ENCODE peak calls at places on chromosomes 11 and 22, in five cellular contexts. V is neuronal stem cell, O is H9, T is mesenchymal stem cell, S is H1. P is an unnamed sample.

GRCh38 chr11:118170892-118171273 is 5.6 kb downstream of the SCN2B start:
- DNase-seq in V (no peak), O (no peak), T (no peak), S (no peak), P (no peak)

GRCh38 chr11:105368711-105369110 is 229.1 kb upstream of the CARD18 start:
- DNase-seq in V (no peak), O (no peak), T (no peak), S (no peak), P (no peak)

GRCh38 chr11:38460901-38461300 is 1862.9 kb upstream of the RAG2 start:
- DNase-seq in V (no peak), O (no peak), T (peak; percentile 44), S (no peak), P (no peak)

GRCh38 chr11:560305-561147 is at the start of the genes LMNTD2 and RASSF7:
- DNase-seq in V (peak; percentile 91), O (peak; percentile 93), T (peak; percentile 82), S (peak; percentile 73), P (peak; percentile 93)

GRCh38 chr11:72932132-72932570 is 117.9 kb downstream of the ATG16L2 start:
- DNase-seq in V (no peak), O (no peak), T (no peak), S (no peak), P (peak; percentile 28)

GRCh38 chr11:120815260-120816100 is 208.4 kb upstream of the TBCEL start:
- DNase-seq in V (no peak), O (peak; percentile 44), T (no peak), S (no peak), P (peak; percentile 32)

GRCh38 chr11:57299150-57299737 is 25.5 kb downstream of the TNKS1BP1 start:
- DNase-seq in V (no peak), O (no peak), T (no peak), S (no peak), P (no peak)

GRCh38 chr11:72823105-72823804 is 9.0 kb downstream of the ATG16L2 start:
- DNase-seq in V (no peak), O (no peak), T (no peak), S (no peak), P (no peak)

GRCh38 chr11:57349491-57350274 is 11.5 kb downstream of the P2RX3 start:
- DNase-seq in V (peak; percentile 76), O (peak; percentile 86), T (peak; percentile 48), S (no peak), P (peak; percentile 71)

GRCh38 chr22:30829901-30830550 is 135.4 kb downstream of the OSBP2 start:
- DNase-seq in V (no peak), O (no peak), T (no peak), S (no peak), P (peak; percentile 68)

GRCh38 chr11:120805960-120806555 is 217.8 kb upstream of the TBCEL start:
- DNase-seq in V (no peak), O (no peak), T (no peak), S (no peak), P (no peak)

GRCh38 chr11:13140028-13140870 is 131.1 kb downstream of the RASSF10 start:
- DNase-seq in V (no peak), O (no peak), T (peak; percentile 65), S (no peak), P (no peak)

GRCh38 chr11:27698872-27699241 is 1.4 kb downstream of the BDNF start:
- DNase-seq in V (peak; percentile 92), O (peak; percentile 95), T (peak; percentile 95), S (peak; percentile 83), P (peak; percentile 70)

GRCh38 chr11:34614334-34615113 is 6.4 kb upstream of the EHF start:
- DNase-seq in V (no peak), O (no peak), T (peak; percentile 28), S (no peak), P (no peak)

GRCh38 chr22:29348956-29349355 is 33.5 kb upstream of the RASL10A start:
- DNase-seq in V (no peak), O (no peak), T (no peak), S (no peak), P (peak; percentile 48)

GRCh38 chr22:48781868-48782267 is 1045.8 kb downstream of the BRD1 start:
- DNase-seq in V (no peak), O (no peak), T (no peak), S (no peak), P (no peak)

GRCh38 chr22:48780597-48781277 is 1046.9 kb downstream of the BRD1 start:
- DNase-seq in V (no peak), O (no peak), T (no peak), S (no peak), P (no peak)

GRCh38 chr22:48782326-48782725 is 1045.3 kb downstream of the BRD1 start:
- DNase-seq in V (no peak), O (no peak), T (no peak), S (no peak), P (no peak)

GRCh38 chr22:48779661-48780596 is 1047.7 kb downstream of the BRD1 start:
- DNase-seq in V (no peak), O (no peak), T (no peak), S (no peak), P (no peak)

GRCh38 chr22:48781391-48781790 is 1046.3 kb downstream of the BRD1 start:
- DNase-seq in V (no peak), O (no peak), T (no peak), S (no peak), P (no peak)
- H3K9me3 ChIP-seq in V (peaks cover 6% of the 10 kb centered on the region), O (no peaks in the 10 kb centered on the region), T (peaks cover 17% of the 10 kb centered on the region), S (peaks cover 3% of the 10 kb centered on the region), P (peaks cover 13% of the 10 kb centered on the region)

GRCh38 chr11:9613830-9614762 is 40.6 kb downstream of the WEE1 start:
- DNase-seq in V (peak; percentile 73), O (peak; percentile 81), T (peak; percentile 84), S (no peak), P (peak; percentile 95)
- H2BK12ac ChIP-seq in V (peak overlapping the region; percentile 8), O (no peak overlapping the region), T (peak overlapping the region; percentile 96), S (peak overlapping the region; percentile 65), P (peak overlapping the region; percentile 74)

GRCh38 chr22:41365425-41365824 is 16.3 kb upstream of the TEF start:
- DNase-seq in V (no peak), O (no peak), T (no peak), S (no peak), P (no peak)

GRCh38 chr22:41368543-41368817 is 13.3 kb upstream of the TEF start:
- DNase-seq in V (no peak), O (no peak), T (no peak), S (no peak), P (no peak)

GRCh38 chr22:41366323-41367014 is 15.3 kb upstream of the TEF start:
- DNase-seq in V (no peak), O (no peak), T (no peak), S (no peak), P (no peak)

GRCh38 chr22:41367680-41368542 is 13.8 kb upstream of the TEF start:
- DNase-seq in V (no peak), O (peak; percentile 45), T (no peak), S (no peak), P (peak; percentile 70)

DNA sequence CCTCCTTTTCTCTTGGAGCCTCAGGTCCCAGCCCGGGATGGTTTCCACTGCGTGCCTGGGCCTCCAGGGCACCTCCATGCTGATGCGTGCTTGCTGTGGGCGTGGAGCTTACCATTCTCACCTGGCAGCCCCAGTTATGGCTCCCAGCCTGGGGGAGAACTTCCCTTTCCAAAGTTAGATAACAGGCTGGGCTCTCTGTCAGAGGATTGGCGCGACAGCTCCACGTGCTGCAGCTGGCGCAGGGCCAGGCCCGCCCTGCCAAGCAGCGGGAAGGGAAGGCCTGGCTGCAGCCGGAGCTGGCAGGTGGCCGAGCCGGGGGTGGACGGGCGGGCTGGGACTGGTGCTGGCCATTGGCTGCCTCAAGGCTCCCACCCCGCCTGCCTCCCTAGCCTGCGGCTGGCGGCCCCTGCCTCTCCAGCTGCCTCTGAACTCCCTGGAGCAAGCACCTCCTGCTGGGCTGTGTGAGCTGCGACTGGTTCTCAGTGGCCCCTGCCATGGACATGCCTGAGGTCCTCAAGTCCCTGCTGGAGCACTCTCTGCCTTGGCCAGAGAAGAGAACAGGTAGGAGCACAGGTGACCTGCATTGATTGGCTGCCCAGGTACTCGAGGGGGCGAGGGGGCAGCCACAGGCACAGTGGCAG is 14.6 kb upstream of the TEF start:
- DNase-seq in V (no peak), O (peak; percentile 79), T (peak; percentile 44), S (no peak), P (peak; percentile 98)
- H4K91ac ChIP-seq in V (no peak overlapping the region), O (no peak overlapping the region), T (peak overlapping the region; percentile 16), S (peak overlapping the region; percentile 15), P (no peak overlapping the region)

DNA sequence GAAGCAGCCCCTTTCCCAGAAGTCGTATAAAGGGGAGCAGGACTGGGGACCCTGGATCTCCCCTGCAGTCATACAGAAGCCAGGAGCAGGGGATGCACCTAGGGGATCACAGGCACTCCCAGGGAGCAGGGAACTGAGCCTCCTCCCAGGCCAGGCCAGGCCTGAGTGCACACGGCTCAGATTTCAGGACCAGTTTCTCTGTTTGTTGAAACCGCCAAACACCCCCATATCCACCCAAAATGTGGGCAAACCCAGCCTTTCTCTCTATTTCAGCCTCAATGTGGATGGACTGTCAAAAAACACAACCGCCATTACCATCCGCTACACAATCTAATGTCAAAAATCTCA is 17.5 kb downstream of the MN1 start:
- DNase-seq in V (no peak), O (no peak), T (no peak), S (no peak), P (no peak)
- H3K9me3 ChIP-seq in V (peaks cover 3% of the 10 kb centered on the region), O (no peaks in the 10 kb centered on the region), T (no peaks in the 10 kb centered on the region), S (no peaks in the 10 kb centered on the region), P (peaks cover 2% of the 10 kb centered on the region)

GRCh38 chr11:65188486-65188885 is 6.8 kb downstream of the CAPN1 start:
- DNase-seq in V (no peak), O (no peak), T (no peak), S (no peak), P (no peak)
- H2BK12ac ChIP-seq in V (no peak overlapping the region), O (no peak overlapping the region), T (no peak overlapping the region), S (no peak overlapping the region), P (no peak overlapping the region)

GRCh38 chr11:12117200-12117995 is 7.0 kb downstream of the MICAL2 start:
- DNase-seq in V (no peak), O (no peak), T (peak; percentile 84), S (no peak), P (no peak)
- H4K91ac ChIP-seq in V (no peak overlapping the region), O (no peak overlapping the region), T (peak overlapping the region; percentile 12), S (no peak overlapping the region), P (peak overlapping the region; percentile 39)

DNA sequence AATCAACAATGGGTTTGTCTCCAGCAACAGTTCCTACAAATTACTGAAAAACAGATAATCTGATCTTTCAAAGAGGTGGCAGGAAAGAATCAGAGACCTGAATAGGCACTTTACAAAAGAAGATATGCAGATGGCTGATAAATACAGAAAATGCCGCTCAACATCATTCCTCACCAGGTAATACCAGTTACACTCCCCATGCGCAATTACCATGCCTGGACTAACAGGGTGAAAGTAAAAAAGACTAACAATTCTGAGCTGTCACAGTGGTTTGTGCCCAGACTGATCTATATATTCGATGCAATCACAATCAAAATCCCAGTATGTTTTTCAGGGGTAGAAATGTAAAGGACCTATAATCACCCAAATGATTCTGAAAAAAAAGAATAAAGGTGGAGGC is 10.0 kb downstream of the SNX32 start:
- DNase-seq in V (no peak), O (no peak), T (no peak), S (no peak), P (peak; percentile 88)
- H3K9me3 ChIP-seq in V (no peaks in the 10 kb centered on the region), O (no peaks in the 10 kb centered on the region), T (no peaks in the 10 kb centered on the region), S (no peaks in the 10 kb centered on the region), P (no peaks in the 10 kb centered on the region)

GRCh38 chr22:40676644-40677043 is 2.6 kb upstream of the MCHR1 start:
- DNase-seq in V (no peak), O (no peak), T (no peak), S (no peak), P (no peak)
- H2BK12ac ChIP-seq in V (no peak overlapping the region), O (no peak overlapping the region), T (no peak overlapping the region), S (no peak overlapping the region), P (no peak overlapping the region)

P was measured in trophoblast cell.